ENCODE peak calls at places on chromosome 1, in six cellular contexts. C is pancreas, P is left lung, Y is brain microvascular endothelial cell, I is fibroblast of mammary gland, J is uterus. S is an unnamed sample.
A peak's percentile ranks its signal among the peaks of the same experiment; 100 is the strongest.

GRCh38 chr1:200771625-200772555 is 33.2 kb downstream of the CAMSAP2 start:
- DNase-seq in C (no peak), P (no peak), Y (no peak), I (no peak), J (no peak), S (no peak)

GRCh38 chr1:28127617-28128257 is 39.3 kb upstream of the EYA3 start:
- DNase-seq in C (no peak), P (no peak), Y (no peak), I (no peak), J (no peak), S (no peak)

GRCh38 chr1:36089393-36090121 is 865 bp downstream of the ADPRS start:
- DNase-seq in C (no peak), P (peak; percentile 72), Y (peak; percentile 64), I (peak; percentile 31), J (no peak), S (no peak)

GRCh38 chr1:121558514-121558913 is 373.7 kb downstream of the SRGAP2C start:
- DNase-seq in C (no peak), P (no peak), Y (peak; percentile 73), I (peak; percentile 86), J (no peak), S (no peak)

GRCh38 chr1:206952182-206952581 is 5.9 kb upstream of the PIGR start:
- DNase-seq in C (no peak), P (no peak), Y (no peak), I (no peak), J (no peak), S (no peak)

GRCh38 chr1:192767798-192768197 is 41.0 kb upstream of the RGS2 start:
- DNase-seq in C (no peak), P (no peak), Y (no peak), I (no peak), J (no peak), S (no peak)

GRCh38 chr1:28428012-28428411 is 58.5 kb downstream of the PHACTR4 start:
- DNase-seq in C (no peak), P (no peak), Y (no peak), I (no peak), J (no peak), S (no peak)

GRCh38 chr1:17653728-17654351 is 101.3 kb upstream of the ACTL8 start:
- DNase-seq in C (no peak), P (no peak), Y (peak; percentile 33), I (peak; percentile 44), J (no peak), S (no peak)

GRCh38 chr1:192763243-192763642 is 45.6 kb upstream of the RGS2 start:
- DNase-seq in C (no peak), P (no peak), Y (no peak), I (peak; percentile 54), J (no peak), S (no peak)

GRCh38 chr1:238681021-238681420 is 705.3 kb upstream of the CHRM3 start:
- DNase-seq in C (no peak), P (no peak), Y (peak; percentile 67), I (peak; percentile 80), J (no peak), S (no peak)

GRCh38 chr1:179091691-179092165 is 9.9 kb downstream of the TOR3A start:
- DNase-seq in C (peak; percentile 67), P (no peak), Y (no peak), I (peak; percentile 70), J (no peak), S (peak; percentile 51)

GRCh38 chr1:110172001-110172400 is 21.7 kb downstream of the SLC6A17 start:
- DNase-seq in C (no peak), P (no peak), Y (no peak), I (no peak), J (no peak), S (no peak)

GRCh38 chr1:234699795-234700665 is 90.1 kb upstream of the IRF2BP2 start:
- DNase-seq in C (no peak), P (no peak), Y (peak; percentile 78), I (peak; percentile 88), J (peak; percentile 46), S (no peak)

GRCh38 chr1:110060034-110060661 is 10.3 kb downstream of the ALX3 start:
- DNase-seq in C (no peak), P (peak; percentile 93), Y (no peak), I (peak; percentile 36), J (peak; percentile 26), S (no peak)

GRCh38 chr1:208497866-208498541 is 253.8 kb upstream of the PLXNA2 start:
- DNase-seq in C (peak; percentile 9), P (no peak), Y (no peak), I (no peak), J (no peak), S (no peak)

GRCh38 chr1:213905315-213905714 is 82.5 kb upstream of the PROX1 start:
- DNase-seq in C (no peak), P (peak; percentile 48), Y (no peak), I (no peak), J (no peak), S (no peak)

GRCh38 chr1:13605159-13605558 is 21.5 kb downstream of the PDPN start:
- DNase-seq in C (no peak), P (no peak), Y (no peak), I (peak; percentile 96), J (peak; percentile 52), S (no peak)

GRCh38 chr1:109765483-109765815 is 1.7 kb upstream of the EPS8L3 start:
- DNase-seq in C (no peak), P (peak; percentile 28), Y (no peak), I (no peak), J (no peak), S (no peak)

DNA sequence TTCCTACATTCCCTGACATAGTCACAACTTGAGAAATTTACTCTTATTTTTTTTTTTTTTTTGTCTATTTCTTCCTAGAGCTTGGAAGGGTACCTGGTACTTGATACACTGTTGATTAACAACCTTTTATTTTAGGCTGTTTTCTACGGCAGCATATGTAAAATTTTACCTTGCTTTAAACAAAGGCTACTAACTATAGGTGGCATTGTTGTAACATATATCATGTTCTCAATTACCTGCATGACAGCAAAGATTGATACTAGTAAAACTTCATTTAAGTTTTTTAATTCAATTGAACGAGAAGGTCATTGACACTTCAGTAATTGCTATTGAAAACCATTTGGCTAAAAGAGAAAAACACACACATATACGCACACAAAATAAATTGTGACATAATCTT is 238.3 kb upstream of the ESRRG start:
- DNase-seq in C (no peak), P (no peak), Y (no peak), I (no peak), J (no peak), S (no peak)
- TF ChIP-seq CTCF in C (no peak), P (no peak), Y (no peak), I (no peak), J (no peak), S (no peak)

DNA sequence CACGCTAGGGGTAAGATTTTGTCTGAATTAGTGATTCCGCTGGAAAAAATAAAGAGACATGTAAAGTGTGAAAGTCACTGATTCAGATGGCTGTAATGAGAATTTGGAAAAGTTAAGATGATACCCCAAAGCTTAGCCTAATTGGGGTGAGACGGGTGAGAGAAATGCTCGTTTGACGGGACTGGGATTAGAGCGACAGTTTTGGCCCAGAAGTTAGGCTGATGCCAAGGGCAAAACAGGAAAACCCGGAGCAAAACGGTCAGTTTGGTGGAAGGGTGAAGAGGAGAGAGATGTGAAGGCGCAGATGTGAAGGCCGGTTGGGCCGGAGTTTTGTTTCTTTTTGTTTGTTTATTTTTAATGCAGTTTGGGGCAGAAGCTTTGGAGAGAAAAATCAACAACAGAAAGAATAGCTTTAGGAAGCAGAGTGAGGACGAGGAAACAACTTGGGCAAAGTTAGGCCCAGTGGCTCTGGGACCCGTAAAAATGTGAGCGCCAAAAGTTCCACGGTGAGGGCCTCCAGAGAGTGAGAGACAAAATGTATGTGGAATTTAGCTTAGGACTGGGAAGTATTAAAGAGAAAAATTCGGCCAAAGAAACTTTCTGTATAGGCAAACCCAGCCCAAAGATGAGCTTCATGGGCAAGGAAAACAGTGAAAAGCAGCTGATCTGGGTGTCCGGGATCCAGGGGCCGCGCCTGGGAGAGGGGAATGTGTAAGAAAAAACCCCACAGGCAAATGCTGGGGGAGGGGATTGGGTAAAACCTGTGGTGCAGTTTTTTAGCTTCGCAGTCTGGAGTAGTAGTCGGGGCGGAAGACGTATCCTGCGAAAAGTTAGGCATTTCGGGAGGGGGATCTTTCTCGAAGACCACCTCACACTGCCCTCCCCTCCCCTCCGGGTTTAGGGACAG is 1.2 kb downstream of the DMRTA2 start:
- DNase-seq in C (no peak), P (no peak), Y (no peak), I (no peak), J (no peak), S (no peak)
- H3K4me3 ChIP-seq in C (no peak overlapping the region), P (no peak overlapping the region), Y (no peak overlapping the region), I (no peak overlapping the region), J (no peak overlapping the region), S (no peak overlapping the region)

DNA sequence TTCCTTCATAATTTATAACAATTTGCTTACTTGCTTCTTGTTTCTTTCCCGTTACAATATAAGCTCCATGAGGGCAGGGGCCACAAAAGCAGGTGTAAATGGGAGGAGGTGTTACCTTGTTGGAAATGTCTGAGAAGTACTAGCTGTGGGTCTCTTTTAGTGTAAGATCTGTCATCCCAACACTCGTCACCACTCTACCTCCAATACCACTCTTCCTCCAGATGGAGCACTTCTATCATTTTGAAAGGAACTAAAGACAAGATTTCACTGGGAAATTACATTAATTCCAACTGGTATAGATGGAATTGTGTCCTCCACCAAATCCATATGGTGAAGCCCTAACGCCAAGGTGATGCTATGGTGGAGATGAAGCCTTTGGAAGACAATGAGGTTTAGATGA is 53.0 kb upstream of the CPLANE2 start:
- DNase-seq in C (no peak), P (no peak), Y (no peak), I (no peak), J (no peak), S (no peak)
- TF ChIP-seq CTCF in C (no peak), P (no peak), Y (no peak), I (no peak), J (no peak), S (no peak)

DNA sequence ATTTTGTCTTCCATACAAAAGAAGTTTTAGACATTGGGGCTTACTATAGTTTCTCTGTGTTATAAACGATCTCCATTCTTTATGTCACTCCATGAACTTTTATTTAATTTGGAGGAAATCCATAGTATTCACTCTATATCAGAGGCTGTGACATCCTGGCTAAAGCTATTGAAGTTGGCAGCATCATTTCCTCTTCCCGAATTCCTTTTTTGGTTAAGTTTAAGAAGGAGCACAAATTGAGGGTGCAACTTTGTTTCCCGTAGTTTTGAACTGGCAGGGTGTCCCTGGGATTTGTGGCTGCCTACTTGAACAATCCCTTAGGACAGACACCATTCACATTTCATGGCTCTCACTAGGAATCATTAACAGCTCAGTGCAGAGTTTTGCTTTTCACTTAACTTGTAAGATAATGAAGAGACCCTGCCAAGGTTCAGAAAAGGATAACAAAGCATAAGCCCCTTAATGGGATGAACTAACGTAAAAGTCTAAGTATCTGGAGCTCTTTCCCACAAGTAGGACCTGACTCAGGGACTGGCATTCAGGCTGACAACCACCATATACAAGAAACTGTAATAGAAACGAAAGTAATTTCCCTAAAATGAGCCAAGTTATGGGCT is 13.9 kb downstream of the S1PR1 start:
- DNase-seq in C (no peak), P (no peak), Y (no peak), I (no peak), J (no peak), S (no peak)
- H3K4me3 ChIP-seq in C (no peak overlapping the region), P (no peak overlapping the region), Y (no peak overlapping the region), I (no peak overlapping the region), J (no peak overlapping the region), S (no peak overlapping the region)